ENCODE peak calls at places on chromosomes 6 and 20, in seven cellular contexts. J is GM12878, A is H1, P is K562, B is SK-N-SH, K is HepG2, M is GM12891. N is an unnamed sample.
A peak's percentile ranks its signal among the peaks of the same experiment; 100 is the strongest.

GRCh38 chr6:100296810-100297544 is 167.7 kb downstream of the SIM1 start:
- DNase-seq in A (no peak), M (no peak), B (no peak), J (no peak), K (peak; percentile 50), P (no peak), N (no peak)

GRCh38 chr6:49406241-49406970 is 56.6 kb downstream of the MMUT start:
- DNase-seq in K (no peak), A (no peak), B (no peak), P (no peak), M (no peak), J (no peak), N (no peak)

GRCh38 chr6:11705069-11705468 is 73.5 kb downstream of the ADTRP start:
- DNase-seq in P (no peak), K (no peak), B (no peak), A (no peak), J (no peak), M (no peak), N (no peak)

GRCh38 chr20:5975778-5976177 is 25.3 kb downstream of the MCM8 start:
- DNase-seq in A (no peak), J (no peak), M (no peak), P (no peak), B (no peak), K (no peak), N (no peak)

GRCh38 chr6:100614386-100614785 is 149.7 kb upstream of the SIM1 start:
- DNase-seq in B (no peak), J (no peak), P (no peak), K (no peak), A (no peak), M (no peak), N (no peak)

GRCh38 chr20:53829706-53830521 is 236.3 kb upstream of the ZNF217 start:
- DNase-seq in P (no peak), M (no peak), A (no peak), J (no peak), K (peak; percentile 94), B (no peak), N (no peak)

GRCh38 chr6:6315660-6316059 is 4.8 kb downstream of the F13A1 start:
- DNase-seq in A (no peak), J (no peak), B (peak; percentile 52), K (peak; percentile 27), M (no peak), P (peak; percentile 69), N (no peak)

GRCh38 chr6:46098678-46099077 is 31.1 kb upstream of the ENPP4 start:
- DNase-seq in M (no peak), P (no peak), K (peak; percentile 68), B (no peak), A (no peak), J (no peak), N (no peak)

GRCh38 chr20:50713677-50714101 is 17.7 kb upstream of the PARD6B start:
- DNase-seq in M (no peak), K (no peak), P (no peak), A (no peak), J (no peak), B (no peak), N (no peak)

GRCh38 chr6:158686791-158687381 is 37.0 kb downstream of the SYTL3 start:
- DNase-seq in A (no peak), B (no peak), M (peak; percentile 25), K (no peak), P (no peak), J (no peak), N (no peak)

GRCh38 chr20:5369622-5370021 is 52.9 kb upstream of the PROKR2 start:
- DNase-seq in A (no peak), K (no peak), P (no peak), J (no peak), B (no peak), M (no peak), N (no peak)

GRCh38 chr6:150252714-150253444 is 110.0 kb downstream of the PPP1R14C start:
- DNase-seq in K (no peak), A (no peak), J (no peak), B (no peak), M (no peak), P (peak; percentile 73), N (no peak)

GRCh38 chr20:56247954-56248782 is at the start of gene MC3R:
- DNase-seq in P (peak; percentile 52), M (peak; percentile 18), A (peak; percentile 27), K (peak; percentile 68), B (peak; percentile 52), J (no peak), N (peak; percentile 15)

GRCh38 chr6:25312703-25313102 is 33.5 kb downstream of the CARMIL1 start:
- DNase-seq in P (no peak), M (no peak), K (no peak), J (no peak), B (no peak), A (no peak), N (no peak)

GRCh38 chr6:158002249-158002950 is 20.7 kb downstream of the SYNJ2 start:
- DNase-seq in M (no peak), B (no peak), P (no peak), J (no peak), A (no peak), K (no peak), N (no peak)

GRCh38 chr6:37168163-37168758 is 1.7 kb upstream of the PIM1 start:
- DNase-seq in B (no peak), J (no peak), M (no peak), A (no peak), K (no peak), P (no peak), N (no peak)

GRCh38 chr6:142713959-142714358 is 231.0 kb downstream of the HIVEP2 start:
- DNase-seq in A (no peak), B (no peak), P (no peak), J (no peak), K (no peak), M (no peak), N (no peak)

GRCh38 chr6:42707595-42707994 is 14.8 kb downstream of the PRPH2 start:
- DNase-seq in A (no peak), M (no peak), J (no peak), K (no peak), B (no peak), P (no peak), N (no peak)

GRCh38 chr6:72287801-72288200 is 334.1 kb upstream of the KCNQ5 start:
- DNase-seq in M (no peak), K (no peak), B (no peak), A (no peak), J (no peak), P (no peak), N (no peak)

GRCh38 chr6:160394654-160395035 is 46.5 kb downstream of the SLC22A3 start:
- DNase-seq in A (no peak), K (peak; percentile 22), J (no peak), P (no peak), M (no peak), B (no peak), N (no peak)

GRCh38 chr6:11754625-11755289 is 23.8 kb downstream of the ADTRP start:
- DNase-seq in P (no peak), J (no peak), M (no peak), K (no peak), A (no peak), B (no peak), N (no peak)

GRCh38 chr6:159761135-159761872 is 541 bp upstream of the ACAT2 start:
- DNase-seq in J (no peak), P (no peak), A (no peak), M (peak; percentile 8), K (peak; percentile 14), B (peak; percentile 36), N (no peak)

GRCh38 chr6:113595921-113596376 is 261.2 kb upstream of the MARCKS start:
- DNase-seq in J (no peak), M (no peak), P (no peak), K (no peak), A (no peak), B (no peak), N (no peak)

GRCh38 chr6:110628330-110628729 is 151.9 kb upstream of the SLC22A16 start:
- DNase-seq in A (no peak), J (no peak), P (no peak), M (no peak), B (no peak), K (no peak), N (no peak)
- TF ChIP-seq TAF1 in A (no peak), J (no peak), P (no peak), M (no peak), B (no peak), K (no peak), N (no peak)

DNA sequence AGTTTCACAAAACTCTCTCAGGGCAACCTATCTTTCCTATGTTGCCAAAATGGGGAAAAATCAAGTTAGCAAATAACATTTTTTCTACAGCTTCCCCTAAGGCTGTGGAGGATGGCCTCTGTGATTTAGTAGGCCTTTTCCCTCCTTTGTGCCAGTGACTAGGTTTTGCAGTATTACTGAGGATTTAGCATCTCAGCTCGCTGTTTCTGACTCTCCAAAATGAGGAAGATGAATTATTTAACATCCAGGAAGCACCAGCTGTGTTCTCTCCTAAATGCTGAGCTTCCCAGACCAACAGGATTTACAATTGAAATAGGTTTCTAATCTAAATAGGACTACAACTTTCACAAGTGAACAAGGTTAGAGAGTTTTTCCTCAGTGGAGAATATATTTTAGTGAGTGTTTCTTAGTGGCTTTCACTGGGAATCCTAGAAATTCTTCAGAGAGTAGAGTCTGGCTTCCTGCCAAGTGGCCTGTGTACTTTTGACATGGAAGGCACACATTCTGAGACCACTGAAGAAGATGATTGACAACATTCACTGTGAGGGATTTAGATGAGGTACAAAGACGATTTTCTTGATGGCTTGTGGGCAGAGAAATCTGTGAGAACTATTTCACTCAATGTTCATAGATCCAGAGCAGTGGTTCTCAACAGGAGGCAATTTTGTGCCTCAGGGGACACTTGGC is 62.4 kb downstream of the PTCHD4 start:
- DNase-seq in P (no peak), K (no peak), B (no peak), M (no peak), A (no peak), J (no peak), N (no peak)
- TF ChIP-seq TAF1 in P (no peak), K (no peak), B (no peak), M (no peak), A (no peak), J (no peak), N (no peak)

DNA sequence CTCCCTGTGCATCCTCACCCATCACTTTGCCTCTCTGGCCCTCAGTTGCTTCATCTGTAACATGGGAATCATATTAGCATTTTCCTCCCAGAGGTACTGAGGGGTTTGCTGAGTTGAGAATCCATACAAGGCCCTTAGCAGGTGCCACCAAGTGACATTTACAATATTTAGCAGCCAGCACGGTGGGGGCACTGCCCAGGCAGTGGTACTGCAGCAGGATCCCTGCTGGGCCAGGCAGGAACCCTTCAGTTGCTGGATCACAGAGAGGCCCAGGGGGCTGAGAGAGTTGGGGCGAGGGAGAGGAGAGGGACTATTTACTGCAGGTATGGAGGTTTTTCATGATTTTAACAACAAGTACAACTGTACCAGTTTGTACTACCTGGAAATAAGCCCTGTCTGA is 65.9 kb downstream of the CDH22 start:
- DNase-seq in K (no peak), B (no peak), M (no peak), A (no peak), P (no peak), J (no peak), N (no peak)
- TF ChIP-seq TAF1 in K (no peak), B (no peak), M (no peak), A (no peak), P (no peak), J (no peak), N (no peak)

GRCh38 chr6:75280131-75280855 is 4.3 kb downstream of the TMEM30A start:
- DNase-seq in M (no peak), J (no peak), P (no peak), A (no peak), K (no peak), B (no peak), N (no peak)
- TF ChIP-seq TAF1 in M (no peak), J (no peak), P (no peak), A (no peak), K (no peak), B (no peak), N (no peak)

GRCh38 chr6:118896339-118897136 is 2.6 kb downstream of the ASF1A start:
- DNase-seq in B (peak; percentile 31), K (peak; percentile 78), J (no peak), A (no peak), P (peak; percentile 35), M (no peak), N (no peak)
- TF ChIP-seq TAF1 in B (no peak), K (peak; percentile 24), J (no peak), A (no peak), P (no peak), M (no peak), N (no peak)

N was measured in GM12892.